ENCODE peak calls at places on chromosomes 12 and 14, in ten cellular contexts. One of them, this sample, is unnamed.

GRCh38 chr14:99360774-99361595 is 89.0 kb upstream of the BCL11B start:
- DNase-seq in stimulated activated naive CD8-positive, alpha-beta T cell treated with anti-CD3 and anti-CD28 coated beads, Interleukin-15, Interleukin-2, amounts not matched to agents 100 U/mL and 50 U/mL, for 24 hours: peak
- DNase-seq in AG09319: no peak
- DNase-seq in amygdala: no peak
- DNase-seq in DMS53: no peak
- DNase-seq in activated T-cell treated with anti-CD3 and anti-CD28 coated beads, Interleukin-2, amount 50 U/mL, for 72 hours: no peak
- DNase-seq in activated CD4-positive, alpha-beta T cell treated with anti-CD3 and anti-CD28 coated beads for 48 hours: peak
- DNase-seq in COR-L47: no peak
- DNase-seq in tibial artery: no peak
- DNase-seq in fibroblast of the conjunctiva: no peak
- DNase-seq in this sample: no peak

GRCh38 chr14:38959021-38959420 is 144.0 kb downstream of the SEC23A start:
- DNase-seq in DMS53: no peak
- DNase-seq in fibroblast of the conjunctiva: no peak
- DNase-seq in COR-L47: no peak
- DNase-seq in activated T-cell treated with anti-CD3 and anti-CD28 coated beads, Interleukin-2, amount 50 U/mL, for 72 hours: no peak
- DNase-seq in stimulated activated naive CD8-positive, alpha-beta T cell treated with anti-CD3 and anti-CD28 coated beads, Interleukin-15, Interleukin-2, amounts not matched to agents 100 U/mL and 50 U/mL, for 24 hours: no peak
- DNase-seq in AG09319: no peak
- DNase-seq in activated CD4-positive, alpha-beta T cell treated with anti-CD3 and anti-CD28 coated beads for 48 hours: no peak
- DNase-seq in tibial artery: no peak
- DNase-seq in amygdala: no peak
- DNase-seq in this sample: no peak

GRCh38 chr14:55898938-55899337 is 219.3 kb upstream of the PELI2 start:
- DNase-seq in activated CD4-positive, alpha-beta T cell treated with anti-CD3 and anti-CD28 coated beads for 48 hours: no peak
- DNase-seq in activated T-cell treated with anti-CD3 and anti-CD28 coated beads, Interleukin-2, amount 50 U/mL, for 72 hours: no peak
- DNase-seq in tibial artery: no peak
- DNase-seq in AG09319: no peak
- DNase-seq in amygdala: no peak
- DNase-seq in fibroblast of the conjunctiva: no peak
- DNase-seq in stimulated activated naive CD8-positive, alpha-beta T cell treated with anti-CD3 and anti-CD28 coated beads, Interleukin-15, Interleukin-2, amounts not matched to agents 100 U/mL and 50 U/mL, for 24 hours: no peak
- DNase-seq in DMS53: no peak
- DNase-seq in COR-L47: no peak
- DNase-seq in this sample: no peak

GRCh38 chr12:95943231-95943842 is at the start of gene AMDHD1:
- DNase-seq in amygdala: peak
- DNase-seq in fibroblast of the conjunctiva: no peak
- DNase-seq in stimulated activated naive CD8-positive, alpha-beta T cell treated with anti-CD3 and anti-CD28 coated beads, Interleukin-15, Interleukin-2, amounts not matched to agents 100 U/mL and 50 U/mL, for 24 hours: peak
- DNase-seq in DMS53: peak
- DNase-seq in AG09319: no peak
- DNase-seq in COR-L47: peak
- DNase-seq in activated T-cell treated with anti-CD3 and anti-CD28 coated beads, Interleukin-2, amount 50 U/mL, for 72 hours: peak
- DNase-seq in tibial artery: peak
- DNase-seq in activated CD4-positive, alpha-beta T cell treated with anti-CD3 and anti-CD28 coated beads for 48 hours: peak
- DNase-seq in this sample: peak

GRCh38 chr12:131445184-131445974 is 265.5 kb upstream of the SFSWAP start:
- DNase-seq in amygdala: no peak
- DNase-seq in tibial artery: no peak
- DNase-seq in activated T-cell treated with anti-CD3 and anti-CD28 coated beads, Interleukin-2, amount 50 U/mL, for 72 hours: no peak
- DNase-seq in fibroblast of the conjunctiva: no peak
- DNase-seq in COR-L47: no peak
- DNase-seq in stimulated activated naive CD8-positive, alpha-beta T cell treated with anti-CD3 and anti-CD28 coated beads, Interleukin-15, Interleukin-2, amounts not matched to agents 100 U/mL and 50 U/mL, for 24 hours: no peak
- DNase-seq in AG09319: no peak
- DNase-seq in activated CD4-positive, alpha-beta T cell treated with anti-CD3 and anti-CD28 coated beads for 48 hours: no peak
- DNase-seq in DMS53: no peak
- DNase-seq in this sample: no peak

GRCh38 chr14:102445066-102445465 is 64.5 kb downstream of the ANKRD9 start:
- DNase-seq in tibial artery: peak
- DNase-seq in activated T-cell treated with anti-CD3 and anti-CD28 coated beads, Interleukin-2, amount 50 U/mL, for 72 hours: no peak
- DNase-seq in AG09319: no peak
- DNase-seq in DMS53: no peak
- DNase-seq in fibroblast of the conjunctiva: no peak
- DNase-seq in amygdala: peak
- DNase-seq in COR-L47: no peak
- DNase-seq in stimulated activated naive CD8-positive, alpha-beta T cell treated with anti-CD3 and anti-CD28 coated beads, Interleukin-15, Interleukin-2, amounts not matched to agents 100 U/mL and 50 U/mL, for 24 hours: no peak
- DNase-seq in activated CD4-positive, alpha-beta T cell treated with anti-CD3 and anti-CD28 coated beads for 48 hours: no peak
- DNase-seq in this sample: peak

GRCh38 chr14:76995279-76996035 is 33.1 kb downstream of the IRF2BPL start:
- DNase-seq in amygdala: no peak
- DNase-seq in COR-L47: no peak
- DNase-seq in fibroblast of the conjunctiva: no peak
- DNase-seq in AG09319: no peak
- DNase-seq in activated CD4-positive, alpha-beta T cell treated with anti-CD3 and anti-CD28 coated beads for 48 hours: peak
- DNase-seq in tibial artery: no peak
- DNase-seq in DMS53: no peak
- DNase-seq in activated T-cell treated with anti-CD3 and anti-CD28 coated beads, Interleukin-2, amount 50 U/mL, for 72 hours: peak
- DNase-seq in stimulated activated naive CD8-positive, alpha-beta T cell treated with anti-CD3 and anti-CD28 coated beads, Interleukin-15, Interleukin-2, amounts not matched to agents 100 U/mL and 50 U/mL, for 24 hours: peak
- DNase-seq in this sample: peak

GRCh38 chr14:31018057-31018645 is 7.3 kb upstream of the AP4S1 start:
- DNase-seq in amygdala: no peak
- DNase-seq in stimulated activated naive CD8-positive, alpha-beta T cell treated with anti-CD3 and anti-CD28 coated beads, Interleukin-15, Interleukin-2, amounts not matched to agents 100 U/mL and 50 U/mL, for 24 hours: no peak
- DNase-seq in DMS53: no peak
- DNase-seq in activated T-cell treated with anti-CD3 and anti-CD28 coated beads, Interleukin-2, amount 50 U/mL, for 72 hours: no peak
- DNase-seq in tibial artery: no peak
- DNase-seq in activated CD4-positive, alpha-beta T cell treated with anti-CD3 and anti-CD28 coated beads for 48 hours: no peak
- DNase-seq in AG09319: no peak
- DNase-seq in fibroblast of the conjunctiva: no peak
- DNase-seq in COR-L47: no peak
- DNase-seq in this sample: peak

GRCh38 chr12:57522887-57523705 is 472 bp downstream of the MBD6 start:
- DNase-seq in DMS53: peak
- DNase-seq in AG09319: no peak
- DNase-seq in amygdala: no peak
- DNase-seq in activated CD4-positive, alpha-beta T cell treated with anti-CD3 and anti-CD28 coated beads for 48 hours: peak
- DNase-seq in fibroblast of the conjunctiva: peak
- DNase-seq in tibial artery: peak
- DNase-seq in stimulated activated naive CD8-positive, alpha-beta T cell treated with anti-CD3 and anti-CD28 coated beads, Interleukin-15, Interleukin-2, amounts not matched to agents 100 U/mL and 50 U/mL, for 24 hours: peak
- DNase-seq in activated T-cell treated with anti-CD3 and anti-CD28 coated beads, Interleukin-2, amount 50 U/mL, for 72 hours: peak
- DNase-seq in COR-L47: peak
- DNase-seq in this sample: peak

GRCh38 chr12:120066341-120066740 is 50.2 kb downstream of the RAB35 start:
- DNase-seq in COR-L47: no peak
- DNase-seq in activated T-cell treated with anti-CD3 and anti-CD28 coated beads, Interleukin-2, amount 50 U/mL, for 72 hours: no peak
- DNase-seq in activated CD4-positive, alpha-beta T cell treated with anti-CD3 and anti-CD28 coated beads for 48 hours: no peak
- DNase-seq in fibroblast of the conjunctiva: no peak
- DNase-seq in tibial artery: no peak
- DNase-seq in DMS53: no peak
- DNase-seq in stimulated activated naive CD8-positive, alpha-beta T cell treated with anti-CD3 and anti-CD28 coated beads, Interleukin-15, Interleukin-2, amounts not matched to agents 100 U/mL and 50 U/mL, for 24 hours: no peak
- DNase-seq in amygdala: no peak
- DNase-seq in AG09319: no peak
- DNase-seq in this sample: no peak

GRCh38 chr14:95413289-95414215 is 93.8 kb upstream of the CLMN start:
- DNase-seq in fibroblast of the conjunctiva: no peak
- DNase-seq in AG09319: no peak
- DNase-seq in COR-L47: no peak
- DNase-seq in activated CD4-positive, alpha-beta T cell treated with anti-CD3 and anti-CD28 coated beads for 48 hours: no peak
- DNase-seq in tibial artery: no peak
- DNase-seq in amygdala: no peak
- DNase-seq in DMS53: no peak
- DNase-seq in activated T-cell treated with anti-CD3 and anti-CD28 coated beads, Interleukin-2, amount 50 U/mL, for 72 hours: no peak
- DNase-seq in stimulated activated naive CD8-positive, alpha-beta T cell treated with anti-CD3 and anti-CD28 coated beads, Interleukin-15, Interleukin-2, amounts not matched to agents 100 U/mL and 50 U/mL, for 24 hours: no peak
- DNase-seq in this sample: no peak

GRCh38 chr12:6044082-6044481 is 80.4 kb downstream of the VWF start:
- DNase-seq in AG09319: no peak
- DNase-seq in fibroblast of the conjunctiva: no peak
- DNase-seq in COR-L47: no peak
- DNase-seq in activated T-cell treated with anti-CD3 and anti-CD28 coated beads, Interleukin-2, amount 50 U/mL, for 72 hours: no peak
- DNase-seq in amygdala: no peak
- DNase-seq in DMS53: no peak
- DNase-seq in stimulated activated naive CD8-positive, alpha-beta T cell treated with anti-CD3 and anti-CD28 coated beads, Interleukin-15, Interleukin-2, amounts not matched to agents 100 U/mL and 50 U/mL, for 24 hours: no peak
- DNase-seq in tibial artery: no peak
- DNase-seq in activated CD4-positive, alpha-beta T cell treated with anti-CD3 and anti-CD28 coated beads for 48 hours: no peak
- DNase-seq in this sample: no peak

GRCh38 chr12:121300083-121300819 is 3.7 kb upstream of the CAMKK2 start:
- DNase-seq in AG09319: no peak
- DNase-seq in COR-L47: peak
- DNase-seq in amygdala: no peak
- DNase-seq in tibial artery: no peak
- DNase-seq in activated T-cell treated with anti-CD3 and anti-CD28 coated beads, Interleukin-2, amount 50 U/mL, for 72 hours: no peak
- DNase-seq in activated CD4-positive, alpha-beta T cell treated with anti-CD3 and anti-CD28 coated beads for 48 hours: no peak
- DNase-seq in fibroblast of the conjunctiva: no peak
- DNase-seq in stimulated activated naive CD8-positive, alpha-beta T cell treated with anti-CD3 and anti-CD28 coated beads, Interleukin-15, Interleukin-2, amounts not matched to agents 100 U/mL and 50 U/mL, for 24 hours: no peak
- DNase-seq in DMS53: peak
- DNase-seq in this sample: no peak

GRCh38 chr12:121190523-121191031 is 19.4 kb upstream of the P2RX4 start:
- DNase-seq in DMS53: no peak
- DNase-seq in fibroblast of the conjunctiva: peak
- DNase-seq in stimulated activated naive CD8-positive, alpha-beta T cell treated with anti-CD3 and anti-CD28 coated beads, Interleukin-15, Interleukin-2, amounts not matched to agents 100 U/mL and 50 U/mL, for 24 hours: no peak
- DNase-seq in amygdala: no peak
- DNase-seq in tibial artery: no peak
- DNase-seq in activated T-cell treated with anti-CD3 and anti-CD28 coated beads, Interleukin-2, amount 50 U/mL, for 72 hours: no peak
- DNase-seq in AG09319: peak
- DNase-seq in activated CD4-positive, alpha-beta T cell treated with anti-CD3 and anti-CD28 coated beads for 48 hours: no peak
- DNase-seq in COR-L47: no peak
- DNase-seq in this sample: no peak

GRCh38 chr12:98475565-98475908 is 39.9 kb upstream of the TMPO start:
- DNase-seq in COR-L47: no peak
- DNase-seq in stimulated activated naive CD8-positive, alpha-beta T cell treated with anti-CD3 and anti-CD28 coated beads, Interleukin-15, Interleukin-2, amounts not matched to agents 100 U/mL and 50 U/mL, for 24 hours: no peak
- DNase-seq in tibial artery: no peak
- DNase-seq in fibroblast of the conjunctiva: no peak
- DNase-seq in amygdala: no peak
- DNase-seq in AG09319: no peak
- DNase-seq in DMS53: no peak
- DNase-seq in activated CD4-positive, alpha-beta T cell treated with anti-CD3 and anti-CD28 coated beads for 48 hours: no peak
- DNase-seq in activated T-cell treated with anti-CD3 and anti-CD28 coated beads, Interleukin-2, amount 50 U/mL, for 72 hours: no peak
- DNase-seq in this sample: no peak

GRCh38 chr14:77143071-77143470 is 1.5 kb upstream of the ZDHHC22 start:
- DNase-seq in COR-L47: no peak
- DNase-seq in stimulated activated naive CD8-positive, alpha-beta T cell treated with anti-CD3 and anti-CD28 coated beads, Interleukin-15, Interleukin-2, amounts not matched to agents 100 U/mL and 50 U/mL, for 24 hours: no peak
- DNase-seq in AG09319: no peak
- DNase-seq in amygdala: no peak
- DNase-seq in DMS53: peak
- DNase-seq in tibial artery: peak
- DNase-seq in fibroblast of the conjunctiva: no peak
- DNase-seq in activated T-cell treated with anti-CD3 and anti-CD28 coated beads, Interleukin-2, amount 50 U/mL, for 72 hours: no peak
- DNase-seq in activated CD4-positive, alpha-beta T cell treated with anti-CD3 and anti-CD28 coated beads for 48 hours: no peak
- DNase-seq in this sample: no peak

GRCh38 chr12:88111074-88111652 is 30.7 kb downstream of the CEP290 start:
- DNase-seq in AG09319: peak
- DNase-seq in activated CD4-positive, alpha-beta T cell treated with anti-CD3 and anti-CD28 coated beads for 48 hours: no peak
- DNase-seq in activated T-cell treated with anti-CD3 and anti-CD28 coated beads, Interleukin-2, amount 50 U/mL, for 72 hours: no peak
- DNase-seq in COR-L47: peak
- DNase-seq in amygdala: no peak
- DNase-seq in tibial artery: no peak
- DNase-seq in stimulated activated naive CD8-positive, alpha-beta T cell treated with anti-CD3 and anti-CD28 coated beads, Interleukin-15, Interleukin-2, amounts not matched to agents 100 U/mL and 50 U/mL, for 24 hours: no peak
- DNase-seq in DMS53: peak
- DNase-seq in fibroblast of the conjunctiva: peak
- DNase-seq in this sample: no peak

GRCh38 chr14:21191809-21192446 is 36.1 kb upstream of the OR5AU1 start:
- DNase-seq in stimulated activated naive CD8-positive, alpha-beta T cell treated with anti-CD3 and anti-CD28 coated beads, Interleukin-15, Interleukin-2, amounts not matched to agents 100 U/mL and 50 U/mL, for 24 hours: peak
- DNase-seq in amygdala: no peak
- DNase-seq in activated CD4-positive, alpha-beta T cell treated with anti-CD3 and anti-CD28 coated beads for 48 hours: peak
- DNase-seq in activated T-cell treated with anti-CD3 and anti-CD28 coated beads, Interleukin-2, amount 50 U/mL, for 72 hours: peak
- DNase-seq in DMS53: peak
- DNase-seq in tibial artery: peak
- DNase-seq in AG09319: no peak
- DNase-seq in fibroblast of the conjunctiva: no peak
- DNase-seq in COR-L47: peak
- DNase-seq in this sample: peak

GRCh38 chr12:75489613-75490210 is 9.2 kb downstream of the GLIPR1 start:
- DNase-seq in activated CD4-positive, alpha-beta T cell treated with anti-CD3 and anti-CD28 coated beads for 48 hours: peak
- DNase-seq in activated T-cell treated with anti-CD3 and anti-CD28 coated beads, Interleukin-2, amount 50 U/mL, for 72 hours: peak
- DNase-seq in fibroblast of the conjunctiva: no peak
- DNase-seq in AG09319: no peak
- DNase-seq in COR-L47: no peak
- DNase-seq in DMS53: no peak
- DNase-seq in amygdala: no peak
- DNase-seq in tibial artery: no peak
- DNase-seq in stimulated activated naive CD8-positive, alpha-beta T cell treated with anti-CD3 and anti-CD28 coated beads, Interleukin-15, Interleukin-2, amounts not matched to agents 100 U/mL and 50 U/mL, for 24 hours: peak
- DNase-seq in this sample: no peak

GRCh38 chr12:6827437-6827894 is 741 bp upstream of the P3H3 start:
- DNase-seq in stimulated activated naive CD8-positive, alpha-beta T cell treated with anti-CD3 and anti-CD28 coated beads, Interleukin-15, Interleukin-2, amounts not matched to agents 100 U/mL and 50 U/mL, for 24 hours: peak
- DNase-seq in DMS53: peak
- DNase-seq in fibroblast of the conjunctiva: peak
- DNase-seq in activated CD4-positive, alpha-beta T cell treated with anti-CD3 and anti-CD28 coated beads for 48 hours: peak
- DNase-seq in COR-L47: peak
- DNase-seq in tibial artery: peak
- DNase-seq in AG09319: peak
- DNase-seq in amygdala: no peak
- DNase-seq in activated T-cell treated with anti-CD3 and anti-CD28 coated beads, Interleukin-2, amount 50 U/mL, for 72 hours: peak
- DNase-seq in this sample: peak

GRCh38 chr12:108565976-108566375 is 3.6 kb downstream of the ISCU start:
- DNase-seq in fibroblast of the conjunctiva: peak
- DNase-seq in amygdala: no peak
- DNase-seq in tibial artery: peak
- DNase-seq in stimulated activated naive CD8-positive, alpha-beta T cell treated with anti-CD3 and anti-CD28 coated beads, Interleukin-15, Interleukin-2, amounts not matched to agents 100 U/mL and 50 U/mL, for 24 hours: peak
- DNase-seq in activated T-cell treated with anti-CD3 and anti-CD28 coated beads, Interleukin-2, amount 50 U/mL, for 72 hours: peak
- DNase-seq in DMS53: peak
- DNase-seq in activated CD4-positive, alpha-beta T cell treated with anti-CD3 and anti-CD28 coated beads for 48 hours: peak
- DNase-seq in AG09319: peak
- DNase-seq in COR-L47: peak
- DNase-seq in this sample: no peak

GRCh38 chr12:57124259-57124877 is 3.9 kb upstream of the LRP1 start:
- DNase-seq in tibial artery: peak
- DNase-seq in COR-L47: peak
- DNase-seq in DMS53: peak
- DNase-seq in fibroblast of the conjunctiva: no peak
- DNase-seq in amygdala: peak
- DNase-seq in activated T-cell treated with anti-CD3 and anti-CD28 coated beads, Interleukin-2, amount 50 U/mL, for 72 hours: peak
- DNase-seq in stimulated activated naive CD8-positive, alpha-beta T cell treated with anti-CD3 and anti-CD28 coated beads, Interleukin-15, Interleukin-2, amounts not matched to agents 100 U/mL and 50 U/mL, for 24 hours: peak
- DNase-seq in activated CD4-positive, alpha-beta T cell treated with anti-CD3 and anti-CD28 coated beads for 48 hours: peak
- DNase-seq in AG09319: no peak
- DNase-seq in this sample: peak

GRCh38 chr12:109951751-109952150 is 44.4 kb downstream of the GIT2 start:
- DNase-seq in fibroblast of the conjunctiva: peak
- DNase-seq in tibial artery: no peak
- DNase-seq in activated T-cell treated with anti-CD3 and anti-CD28 coated beads, Interleukin-2, amount 50 U/mL, for 72 hours: no peak
- DNase-seq in DMS53: peak
- DNase-seq in AG09319: no peak
- DNase-seq in stimulated activated naive CD8-positive, alpha-beta T cell treated with anti-CD3 and anti-CD28 coated beads, Interleukin-15, Interleukin-2, amounts not matched to agents 100 U/mL and 50 U/mL, for 24 hours: no peak
- DNase-seq in amygdala: no peak
- DNase-seq in COR-L47: no peak
- DNase-seq in activated CD4-positive, alpha-beta T cell treated with anti-CD3 and anti-CD28 coated beads for 48 hours: no peak
- DNase-seq in this sample: no peak

GRCh38 chr12:87866602-87867292 is 162.5 kb downstream of the C12orf50 start:
- DNase-seq in tibial artery: no peak
- DNase-seq in activated CD4-positive, alpha-beta T cell treated with anti-CD3 and anti-CD28 coated beads for 48 hours: no peak
- DNase-seq in fibroblast of the conjunctiva: peak
- DNase-seq in amygdala: no peak
- DNase-seq in AG09319: no peak
- DNase-seq in DMS53: peak
- DNase-seq in activated T-cell treated with anti-CD3 and anti-CD28 coated beads, Interleukin-2, amount 50 U/mL, for 72 hours: no peak
- DNase-seq in COR-L47: no peak
- DNase-seq in stimulated activated naive CD8-positive, alpha-beta T cell treated with anti-CD3 and anti-CD28 coated beads, Interleukin-15, Interleukin-2, amounts not matched to agents 100 U/mL and 50 U/mL, for 24 hours: no peak
- DNase-seq in this sample: no peak

GRCh38 chr14:67031920-67032774 is 157.1 kb upstream of the GARIN2 start:
- DNase-seq in stimulated activated naive CD8-positive, alpha-beta T cell treated with anti-CD3 and anti-CD28 coated beads, Interleukin-15, Interleukin-2, amounts not matched to agents 100 U/mL and 50 U/mL, for 24 hours: no peak
- DNase-seq in fibroblast of the conjunctiva: no peak
- DNase-seq in tibial artery: no peak
- DNase-seq in AG09319: no peak
- DNase-seq in activated T-cell treated with anti-CD3 and anti-CD28 coated beads, Interleukin-2, amount 50 U/mL, for 72 hours: no peak
- DNase-seq in activated CD4-positive, alpha-beta T cell treated with anti-CD3 and anti-CD28 coated beads for 48 hours: no peak
- DNase-seq in DMS53: no peak
- DNase-seq in COR-L47: no peak
- DNase-seq in amygdala: no peak
- DNase-seq in this sample: no peak

GRCh38 chr12:76778358-76778757 is 14.4 kb downstream of the ZDHHC17 start:
- DNase-seq in fibroblast of the conjunctiva: no peak
- DNase-seq in AG09319: no peak
- DNase-seq in amygdala: no peak
- DNase-seq in tibial artery: no peak
- DNase-seq in COR-L47: no peak
- DNase-seq in activated CD4-positive, alpha-beta T cell treated with anti-CD3 and anti-CD28 coated beads for 48 hours: no peak
- DNase-seq in DMS53: no peak
- DNase-seq in stimulated activated naive CD8-positive, alpha-beta T cell treated with anti-CD3 and anti-CD28 coated beads, Interleukin-15, Interleukin-2, amounts not matched to agents 100 U/mL and 50 U/mL, for 24 hours: no peak
- DNase-seq in activated T-cell treated with anti-CD3 and anti-CD28 coated beads, Interleukin-2, amount 50 U/mL, for 72 hours: no peak
- DNase-seq in this sample: no peak

GRCh38 chr12:3728686-3729085 is 24.2 kb downstream of the CRACR2A start:
- DNase-seq in fibroblast of the conjunctiva: no peak
- DNase-seq in activated CD4-positive, alpha-beta T cell treated with anti-CD3 and anti-CD28 coated beads for 48 hours: no peak
- DNase-seq in tibial artery: no peak
- DNase-seq in activated T-cell treated with anti-CD3 and anti-CD28 coated beads, Interleukin-2, amount 50 U/mL, for 72 hours: peak
- DNase-seq in stimulated activated naive CD8-positive, alpha-beta T cell treated with anti-CD3 and anti-CD28 coated beads, Interleukin-15, Interleukin-2, amounts not matched to agents 100 U/mL and 50 U/mL, for 24 hours: peak
- DNase-seq in AG09319: no peak
- DNase-seq in COR-L47: no peak
- DNase-seq in DMS53: no peak
- DNase-seq in amygdala: no peak
- DNase-seq in this sample: no peak

GRCh38 chr12:66272650-66273049 is 29.6 kb upstream of the HELB start:
- DNase-seq in AG09319: no peak
- DNase-seq in COR-L47: no peak
- DNase-seq in fibroblast of the conjunctiva: no peak
- DNase-seq in DMS53: no peak
- DNase-seq in activated T-cell treated with anti-CD3 and anti-CD28 coated beads, Interleukin-2, amount 50 U/mL, for 72 hours: no peak
- DNase-seq in activated CD4-positive, alpha-beta T cell treated with anti-CD3 and anti-CD28 coated beads for 48 hours: no peak
- DNase-seq in stimulated activated naive CD8-positive, alpha-beta T cell treated with anti-CD3 and anti-CD28 coated beads, Interleukin-15, Interleukin-2, amounts not matched to agents 100 U/mL and 50 U/mL, for 24 hours: no peak
- DNase-seq in amygdala: no peak
- DNase-seq in tibial artery: no peak
- DNase-seq in this sample: no peak

This sample was measured in head of caudate nucleus.